ENCODE peak calls at places on chromosome 1, in five cellular contexts. F, A, T, H and D are unnamed samples.
A peak's percentile ranks its signal among the peaks of the same experiment; 100 is the strongest.

GRCh38 chr1:207873055-207873890 is 37.7 kb downstream of the CD34 start:
- DNase-seq in F (no peak), A (no peak), T (no peak), H (peak; percentile 71), D (peak; percentile 37)

GRCh38 chr1:22517936-22518335 is 45.4 kb upstream of the EPHA8 start:
- DNase-seq in F (no peak), A (no peak), T (no peak), H (no peak), D (no peak)

GRCh38 chr1:58442114-58442513 is 104.4 kb downstream of the OMA1 start:
- DNase-seq in F (no peak), A (no peak), T (no peak), H (no peak), D (no peak)

GRCh38 chr1:246302251-246302625 is 204.8 kb downstream of the SMYD3 start:
- DNase-seq in F (no peak), A (no peak), T (no peak), H (no peak), D (no peak)

GRCh38 chr1:229065613-229066012 is 205.3 kb upstream of the RAB4A start:
- DNase-seq in F (no peak), A (no peak), T (no peak), H (no peak), D (no peak)

GRCh38 chr1:54275349-54275748 is 75.4 kb downstream of the MRPL37 start:
- DNase-seq in F (no peak), A (no peak), T (no peak), H (no peak), D (no peak)

GRCh38 chr1:18539171-18539570 is 58.4 kb downstream of the KLHDC7A start:
- DNase-seq in F (peak; percentile 31), A (no peak), T (no peak), H (no peak), D (no peak)

GRCh38 chr1:225652726-225653462 is at the start of gene ENAH:
- DNase-seq in F (peak; percentile 61), A (peak; percentile 16), T (peak; percentile 20), H (peak; percentile 57), D (peak; percentile 8)

GRCh38 chr1:43269627-43270375 is at the start of gene TMEM125:
- DNase-seq in F (no peak), A (no peak), T (no peak), H (no peak), D (no peak)

GRCh38 chr1:200354243-200354642 is 55.6 kb downstream of the ZNF281 start:
- DNase-seq in F (no peak), A (no peak), T (no peak), H (no peak), D (no peak)

GRCh38 chr1:175124842-175125241 is 57.2 kb downstream of the TNN start:
- DNase-seq in F (no peak), A (no peak), T (no peak), H (no peak), D (no peak)

GRCh38 chr1:241533375-241534115 is 1.4 kb downstream of the KMO start:
- DNase-seq in F (no peak), A (no peak), T (peak; percentile 7), H (no peak), D (no peak)

GRCh38 chr1:18999287-18999852 is 42.9 kb upstream of the IFFO2 start:
- DNase-seq in F (no peak), A (no peak), T (no peak), H (no peak), D (no peak)

GRCh38 chr1:55209247-55209646 is 5.9 kb downstream of the USP24 start:
- DNase-seq in F (no peak), A (no peak), T (peak; percentile 7), H (no peak), D (no peak)

GRCh38 chr1:108121361-108122143 is 78.6 kb downstream of the SLC25A24 start:
- DNase-seq in F (no peak), A (no peak), T (no peak), H (no peak), D (no peak)

GRCh38 chr1:202434059-202434458 is 85.6 kb downstream of the PPP1R12B start:
- DNase-seq in F (no peak), A (no peak), T (no peak), H (no peak), D (no peak)

GRCh38 chr1:186792870-186793581 is 35.7 kb upstream of the PLA2G4A start:
- DNase-seq in F (no peak), A (no peak), T (no peak), H (no peak), D (no peak)

GRCh38 chr1:212703991-212704564 is 4.4 kb upstream of the BATF3 start:
- DNase-seq in F (no peak), A (no peak), T (no peak), H (no peak), D (no peak)

GRCh38 chr1:96236156-96236739 is 485.3 kb upstream of the PTBP2 start:
- DNase-seq in F (no peak), A (no peak), T (no peak), H (peak; percentile 33), D (no peak)

GRCh38 chr1:228404107-228404720 is 2.4 kb downstream of the TRIM11 start:
- DNase-seq in F (no peak), A (no peak), T (no peak), H (no peak), D (no peak)

GRCh38 chr1:204828352-204828850 is 42.3 kb upstream of the NFASC start:
- DNase-seq in F (peak; percentile 86), A (no peak), T (peak; percentile 47), H (no peak), D (no peak)

GRCh38 chr1:228809621-228810313 is 74.5 kb downstream of the RHOU start:
- DNase-seq in F (no peak), A (no peak), T (no peak), H (no peak), D (no peak)

GRCh38 chr1:166391677-166392076 is 224.9 kb upstream of the FAM78B start:
- DNase-seq in F (no peak), A (no peak), T (no peak), H (no peak), D (no peak)

GRCh38 chr1:65147424-65148177 is 402 bp upstream of the AK4 start:
- DNase-seq in F (peak; percentile 34), A (no peak), T (peak; percentile 11), H (peak; percentile 53), D (no peak)

GRCh38 chr1:15620155-15620545 is 2.9 kb downstream of the DDI2 start:
- DNase-seq in F (no peak), A (no peak), T (no peak), H (no peak), D (no peak)

GRCh38 chr1:230230948-230231738 is 164.1 kb downstream of the GALNT2 start:
- DNase-seq in F (no peak), A (no peak), T (no peak), H (no peak), D (no peak)

GRCh38 chr1:6621429-6622391 is 3.0 kb upstream of the THAP3 start:
- DNase-seq in F (no peak), A (no peak), T (no peak), H (no peak), D (no peak)

GRCh38 chr1:17588048-17588781 is 48.7 kb downstream of the ARHGEF10L start:
- DNase-seq in F (no peak), A (no peak), T (no peak), H (no peak), D (no peak)

GRCh38 chr1:230141002-230141648 is 74.1 kb downstream of the GALNT2 start:
- DNase-seq in F (no peak), A (no peak), T (no peak), H (no peak), D (no peak)

GRCh38 chr1:151619489-151620093 is 7.7 kb downstream of the SNX27 start:
- DNase-seq in F (no peak), A (no peak), T (no peak), H (no peak), D (no peak)

GRCh38 chr1:161367684-161368398 is at the start of gene CFAP126:
- DNase-seq in F (peak; percentile 51), A (peak; percentile 40), T (peak; percentile 72), H (peak; percentile 32), D (peak; percentile 17)

GRCh38 chr1:229031491-229032341 is 239.2 kb upstream of the RAB4A start:
- DNase-seq in F (no peak), A (no peak), T (no peak), H (no peak), D (no peak)

GRCh38 chr1:1597275-1597930 is 2.5 kb downstream of the FNDC10 start:
- DNase-seq in F (no peak), A (no peak), T (no peak), H (no peak), D (no peak)

GRCh38 chr1:150161747-150162581 is 12.2 kb downstream of the PLEKHO1 start:
- DNase-seq in F (peak; percentile 27), A (no peak), T (no peak), H (no peak), D (no peak)

GRCh38 chr1:19730793-19731192 is 66.1 kb downstream of the HTR6 start:
- DNase-seq in F (no peak), A (no peak), T (no peak), H (no peak), D (no peak)

GRCh38 chr1:8358241-8358896 is 40.5 kb downstream of the SLC45A1 start:
- DNase-seq in F (no peak), A (no peak), T (no peak), H (no peak), D (no peak)

GRCh38 chr1:246428542-246429308 is 78.4 kb downstream of the SMYD3 start:
- DNase-seq in F (no peak), A (no peak), T (no peak), H (no peak), D (no peak)

GRCh38 chr1:85473390-85473789 is 8.4 kb upstream of the DDAH1 start:
- DNase-seq in F (no peak), A (no peak), T (no peak), H (no peak), D (no peak)

GRCh38 chr1:226655251-226656163 is 83.6 kb downstream of the ITPKB start:
- DNase-seq in F (no peak), A (no peak), T (no peak), H (no peak), D (no peak)

GRCh38 chr1:96253281-96254035 is 468.1 kb upstream of the PTBP2 start:
- DNase-seq in F (no peak), A (no peak), T (no peak), H (no peak), D (no peak)